ENCODE peak calls at places on chromosomes 3 and 15, in seven cellular contexts. Q is activated effector memory CD4-positive, alpha-beta T cell treated with anti-CD3 and anti-CD28 coated beads, Interleukin-2, amount 50 U/mL, for 16 hours; P is C1 segment of cervical spinal cord; T is lung microvascular endothelial cell; E is stimulated activated CD4-positive, alpha-beta T cell treated with anti-CD3 and anti-CD28 coated beads, Interleukin-4, amount 100 ng/mL, for 24 hours; W is HFFc6; U is nephron progenitor cell. J is an unnamed sample.

GRCh38 chr15:54660356-54660755 is 536.4 kb downstream of the RSL24D1 start:
- DNase-seq in Q (no peak), P (no peak), T (no peak), E (no peak), W (no peak), U (no peak), J (no peak)

GRCh38 chr15:79872358-79873017 is 24.3 kb downstream of the MTHFS start:
- DNase-seq in Q (no peak), P (no peak), T (peak; percentile 62), E (peak; percentile 23), W (peak; percentile 89), U (no peak), J (no peak)

GRCh38 chr3:160448845-160449659 is 534 bp downstream of the TRIM59 start:
- DNase-seq in Q (no peak), P (no peak), T (peak; percentile 63), E (no peak), W (peak; percentile 15), U (peak; percentile 72), J (no peak)

GRCh38 chr3:45367451-45367850 is 20.9 kb upstream of the LARS2 start:
- DNase-seq in Q (no peak), P (no peak), T (no peak), E (no peak), W (peak; percentile 91), U (no peak), J (no peak)

GRCh38 chr15:40847225-40847961 is 3.5 kb downstream of the SPINT1 start:
- DNase-seq in Q (no peak), P (peak; percentile 31), T (no peak), E (no peak), W (no peak), U (peak; percentile 69), J (peak; percentile 55)

GRCh38 chr15:31098953-31099740 is 2.4 kb downstream of the TRPM1 start:
- DNase-seq in Q (no peak), P (no peak), T (no peak), E (no peak), W (peak; percentile 25), U (no peak), J (peak; percentile 39)

GRCh38 chr3:45881031-45882022 is 5.0 kb upstream of the CCR9 start:
- DNase-seq in Q (peak; percentile 70), P (no peak), T (no peak), E (peak; percentile 61), W (peak; percentile 36), U (no peak), J (peak; percentile 80)

GRCh38 chr3:177523991-177524438 is 326.7 kb upstream of the TBL1XR1 start:
- DNase-seq in Q (no peak), P (no peak), T (no peak), E (no peak), W (no peak), U (no peak), J (no peak)

GRCh38 chr3:45409921-45410320 is 21.5 kb downstream of the LARS2 start:
- DNase-seq in Q (no peak), P (no peak), T (no peak), E (no peak), W (no peak), U (no peak), J (no peak)

GRCh38 chr3:155581579-155581978 is 163.3 kb downstream of the PLCH1 start:
- DNase-seq in Q (no peak), P (no peak), T (no peak), E (no peak), W (no peak), U (no peak), J (no peak)

J was measured in NCI-H226.